ENCODE peak calls at places on chromosomes 4 and X, in ten cellular contexts. H is IMR-90, I is HFF-Myc, Y is RWPE1, X is astrocyte of the spinal cord, J is foreskin fibroblast, L is fibroblast of pulmonary artery, G is progenitor cell of endocrine pancreas, T is heart right ventricle, A is fibroblast of lung. V is an unnamed sample.
A peak's percentile ranks its signal among the peaks of the same experiment; 100 is the strongest.

GRCh38 chrX:119238557-119238956 is 2.5 kb downstream of the PGRMC1 start:
- DNase-seq in L (no peak), I (no peak), H (peak; percentile 39), A (peak; percentile 2), Y (no peak), G (no peak), J (no peak), T (no peak), X (no peak), V (no peak)

GRCh38 chr4:159390648-159391047 is 287.8 kb downstream of the RAPGEF2 start:
- DNase-seq in J (peak; percentile 84), X (peak; percentile 98), L (peak; percentile 97), A (peak; percentile 91), G (no peak), H (peak; percentile 98), I (peak; percentile 89), Y (peak; percentile 58), T (no peak), V (peak; percentile 95)

GRCh38 chr4:154478128-154478527 is 13.5 kb downstream of the DCHS2 start:
- DNase-seq in J (no peak), T (no peak), G (no peak), H (no peak), L (no peak), I (no peak), A (no peak), X (no peak), Y (no peak), V (no peak)

GRCh38 chr4:47835489-47835888 is 2.4 kb downstream of the CORIN start:
- DNase-seq in I (no peak), T (no peak), J (no peak), A (no peak), G (no peak), X (peak; percentile 41), Y (no peak), H (peak; percentile 29), L (no peak), V (no peak)

GRCh38 chr4:93828830-93829530 is 427 bp downstream of the ATOH1 start:
- DNase-seq in A (no peak), J (no peak), T (no peak), X (no peak), I (no peak), G (peak; percentile 44), H (no peak), L (no peak), Y (no peak), V (no peak)

GRCh38 chr4:7310441-7310840 is 118.1 kb downstream of the SORCS2 start:
- DNase-seq in H (no peak), X (no peak), J (no peak), G (no peak), A (no peak), T (no peak), L (no peak), I (no peak), Y (no peak), V (no peak)

GRCh38 chr4:173397604-173398003 is 1.3 kb downstream of the SCRG1 start:
- DNase-seq in Y (no peak), A (no peak), I (no peak), H (no peak), J (no peak), X (no peak), L (no peak), T (no peak), G (no peak), V (no peak)

GRCh38 chr4:105613326-105613725 is 60.9 kb downstream of the ARHGEF38 start:
- DNase-seq in H (no peak), G (no peak), X (no peak), L (no peak), I (no peak), J (no peak), T (no peak), A (no peak), Y (no peak), V (no peak)

DNA sequence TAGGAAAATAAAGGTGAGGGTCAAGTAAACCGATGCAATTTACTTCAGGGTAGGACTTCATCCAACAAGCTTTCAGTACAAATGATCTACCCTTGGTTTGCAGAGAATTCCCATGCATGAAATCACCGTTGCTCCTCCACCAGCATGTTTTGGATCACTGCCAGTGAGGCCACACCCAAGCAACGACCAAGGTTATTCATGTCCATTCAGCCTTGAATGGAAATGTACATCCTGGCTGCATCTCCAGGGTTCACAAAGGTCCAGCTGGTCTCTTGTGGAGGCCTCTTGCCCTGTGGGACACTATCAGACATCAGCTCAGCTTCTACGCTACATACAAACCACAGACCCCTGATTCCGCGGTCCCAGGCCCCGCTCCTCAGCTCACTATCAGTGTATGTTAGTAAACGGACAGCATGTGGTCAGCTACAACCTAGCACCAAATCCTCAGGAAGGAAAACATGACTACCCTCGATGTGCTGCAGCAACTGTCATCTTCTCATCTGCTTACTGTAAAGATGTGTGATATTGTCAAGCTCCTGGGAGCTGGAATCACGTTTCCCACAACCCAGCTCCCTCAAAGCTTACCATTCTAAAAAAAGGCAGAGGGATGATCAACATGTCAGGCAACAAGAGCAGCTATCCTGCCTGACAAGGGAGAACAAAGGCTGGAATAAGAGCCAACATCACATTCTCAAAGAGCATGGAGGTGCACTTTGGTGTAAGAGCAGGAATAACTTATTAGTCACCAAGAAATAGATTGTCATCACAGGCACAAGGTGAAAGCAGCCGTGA is 4.9 kb downstream of the LYAR start:
- DNase-seq in Y (peak; percentile 36), I (peak; percentile 14), X (peak; percentile 26), G (no peak), J (no peak), L (peak; percentile 55), A (peak; percentile 39), T (peak; percentile 23), H (no peak), V (no peak)
- TF ChIP-seq CTCF in Y (no peak), I (no peak), X (no peak), G (no peak), J (no peak), L (no peak), A (no peak), T (no peak), H (no peak), V (no peak)

GRCh38 chr4:80335226-80335553 is 340 bp upstream of the CFAP299 start:
- DNase-seq in A (no peak), I (no peak), J (no peak), T (no peak), L (no peak), X (no peak), G (no peak), Y (no peak), H (no peak), V (no peak)

GRCh38 chr4:80340036-80340435 is 4.5 kb downstream of the CFAP299 start:
- DNase-seq in Y (no peak), A (peak; percentile 11), H (peak; percentile 22), G (no peak), L (peak; percentile 47), J (no peak), X (no peak), T (no peak), I (no peak), V (no peak)

GRCh38 chr4:80334568-80334967 is 962 bp upstream of the CFAP299 start:
- DNase-seq in I (no peak), H (no peak), X (no peak), G (no peak), Y (no peak), L (no peak), T (no peak), J (no peak), A (no peak), V (no peak)

GRCh38 chr4:80335554-80336358 is at the start of gene CFAP299:
- DNase-seq in T (peak; percentile 70), L (peak; percentile 91), H (peak; percentile 90), Y (peak; percentile 97), G (peak; percentile 67), A (peak; percentile 86), I (peak; percentile 74), X (peak; percentile 88), J (peak; percentile 82), V (peak; percentile 63)

DNA sequence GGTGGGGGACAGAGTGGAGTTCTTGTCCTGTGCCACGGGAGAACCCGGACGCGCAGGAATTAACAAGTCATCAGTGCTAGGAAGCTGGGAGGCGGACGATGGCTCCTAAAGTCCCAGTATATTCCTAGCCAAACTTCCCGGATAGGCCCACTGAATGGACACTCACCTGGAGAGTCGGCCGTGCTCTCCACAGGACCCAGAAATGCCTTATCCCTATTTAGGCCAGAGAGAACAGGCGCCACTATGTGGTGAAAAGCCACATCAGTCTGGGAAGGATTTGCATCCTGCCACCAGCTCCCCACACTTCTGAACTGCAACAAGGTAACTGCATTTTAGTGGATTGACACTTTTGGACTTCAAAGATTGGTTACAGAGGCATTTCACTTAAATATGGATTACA is 1.1 kb downstream of the CFAP299 start:
- DNase-seq in T (no peak), Y (peak; percentile 44), H (peak; percentile 32), J (no peak), A (peak; percentile 40), I (peak; percentile 4), G (no peak), X (peak; percentile 47), L (peak; percentile 53), V (peak; percentile 7)
- TF ChIP-seq CTCF in T (peak; percentile 41), Y (peak; percentile 20), H (peak; percentile 32), J (peak; percentile 40), A (peak; percentile 31), I (peak; percentile 28), G (peak; percentile 49), X (peak; percentile 63), L (peak; percentile 51), V (peak; percentile 67)

DNA sequence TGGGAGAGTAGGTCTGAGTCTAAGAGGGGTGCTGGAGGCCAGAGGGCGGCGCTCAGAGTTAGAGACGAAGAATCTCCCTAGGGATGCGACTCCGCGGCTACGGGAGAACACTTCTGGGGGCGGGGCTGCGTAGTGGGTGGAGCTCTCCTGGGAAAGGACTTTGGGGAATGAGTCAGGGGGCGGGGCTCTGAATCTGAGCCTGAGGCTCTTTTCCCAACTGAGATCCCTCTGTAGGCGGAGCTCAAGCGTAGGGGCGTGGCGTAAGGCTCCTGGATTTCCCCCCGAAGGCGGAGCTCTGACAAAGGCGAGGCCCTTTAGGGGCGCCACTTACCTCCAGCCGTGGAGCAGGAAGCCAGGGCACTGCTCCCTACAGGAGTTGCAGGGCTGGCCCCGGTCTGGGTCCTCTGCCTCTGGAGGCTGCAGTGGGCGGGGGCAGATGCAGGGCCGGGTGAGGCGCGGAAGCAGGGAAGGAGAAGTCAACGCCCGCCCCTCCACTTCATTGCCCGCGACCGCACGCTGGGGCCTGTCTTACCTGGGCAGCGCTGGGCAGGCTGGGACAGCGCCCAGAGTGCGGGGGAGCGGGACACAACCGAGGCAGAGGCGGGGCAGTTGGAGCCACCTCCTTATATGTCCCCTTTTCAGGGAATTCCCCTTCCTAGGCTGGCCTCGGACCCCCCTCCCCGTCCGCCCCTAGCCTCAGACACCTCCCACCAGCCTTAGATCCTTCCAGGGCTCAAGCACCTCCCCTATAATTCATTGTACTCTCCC is 1.7 kb downstream of the PRICKLE3 start:
- DNase-seq in A (peak; percentile 89), Y (peak; percentile 76), L (peak; percentile 91), T (peak; percentile 92), G (peak; percentile 66), H (peak; percentile 83), X (peak; percentile 85), J (peak; percentile 85), I (peak; percentile 76), V (peak; percentile 63)
- TF ChIP-seq CTCF in A (no peak), Y (no peak), L (no peak), T (no peak), G (no peak), H (no peak), X (no peak), J (no peak), I (no peak), V (peak; percentile 1)

DNA sequence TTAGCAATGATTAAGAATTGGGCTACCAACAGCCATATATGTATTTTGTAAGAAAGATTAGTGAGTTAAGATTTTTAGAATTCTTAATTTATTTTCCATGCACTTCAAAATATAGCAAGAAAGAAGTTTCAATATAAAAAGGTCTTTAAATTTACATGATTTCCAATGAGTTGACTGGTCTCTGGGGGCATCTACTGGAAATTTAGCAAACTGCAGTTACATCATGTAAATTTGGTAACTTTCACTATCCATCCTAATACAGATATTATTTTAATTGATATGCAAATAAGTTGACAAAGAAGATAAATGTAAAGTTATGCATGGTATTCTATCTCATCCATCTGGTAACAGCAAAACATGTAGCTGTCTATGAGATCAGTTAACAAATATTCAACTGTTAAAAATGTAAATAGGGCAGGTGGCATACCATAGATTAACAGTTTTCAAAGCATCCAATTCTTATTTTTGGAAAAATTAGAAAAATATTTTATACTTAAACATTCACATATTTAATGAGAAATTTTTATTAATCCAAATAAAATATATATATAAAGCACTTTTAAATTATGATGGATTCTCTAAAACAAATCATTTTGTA is 29.1 kb downstream of the TTC29 start:
- DNase-seq in J (peak; percentile 5), T (no peak), X (peak; percentile 56), Y (peak; percentile 14), H (peak; percentile 47), I (no peak), A (peak; percentile 64), G (no peak), L (peak; percentile 72), V (no peak)
- TF ChIP-seq CTCF in J (peak; percentile 61), T (peak; percentile 80), X (peak; percentile 71), Y (peak; percentile 80), H (peak; percentile 82), I (peak; percentile 54), A (peak; percentile 72), G (peak; percentile 92), L (peak; percentile 81), V (peak; percentile 65)

V was measured in kidney epithelial cell.